ENCODE peak calls at places on chromosomes 4 and X, in ten cellular contexts. Y is stimulated activated CD4-positive, alpha-beta T cell treated with anti-CD3 and anti-CD28 coated beads, Interleukin-4, amount 100 ng/mL, for 1 hour; D is T-helper 17 cell; V is neuronal stem cell; Z is ovary; K is EL; X is left cardiac atrium; W is Karpas-422; H is neural crest cell; S is stimulated activated naive B cell treated with anti-CD40 and anti-IgM and Interleukin-4, amounts not matched to agents 10 μg/mL and 1 μg/mL and 100 μg/mL, for 72 hours. P is an unnamed sample.

GRCh38 chr4:40283413-40283812 is 51.7 kb upstream of the CHRNA9 start:
- DNase-seq in Y (no peak), D (no peak), V (no peak), Z (no peak), K (no peak), X (no peak), W (no peak), H (no peak), S (no peak), P (no peak)

GRCh38 chr4:54913751-54914526 is 211.5 kb downstream of the KDR start:
- DNase-seq in Y (no peak), D (no peak), V (no peak), Z (no peak), K (peak), X (peak), W (no peak), H (no peak), S (no peak), P (no peak)

GRCh38 chrX:24732705-24733104 is 39.0 kb downstream of the POLA1 start:
- DNase-seq in Y (no peak), D (no peak), V (no peak), Z (no peak), K (no peak), X (no peak), W (no peak), H (no peak), S (no peak), P (no peak)

GRCh38 chr4:2833671-2834000 is 10.0 kb upstream of the ADD1 start:
- DNase-seq in Y (no peak), D (no peak), V (no peak), Z (peak), K (no peak), X (no peak), W (no peak), H (no peak), S (no peak), P (no peak)

GRCh38 chrX:69314436-69315348 is 149.4 kb upstream of the PJA1 start:
- DNase-seq in Y (no peak), D (no peak), V (no peak), Z (no peak), K (no peak), X (no peak), W (no peak), H (no peak), S (no peak), P (no peak)

GRCh38 chrX:17844236-17844635 is 16.9 kb downstream of the RAI2 start:
- DNase-seq in Y (no peak), D (no peak), V (no peak), Z (no peak), K (no peak), X (no peak), W (no peak), H (no peak), S (no peak), P (no peak)

GRCh38 chr4:25154594-25155265 is 5.5 kb downstream of the SEPSECS start:
- DNase-seq in Y (no peak), D (no peak), V (no peak), Z (no peak), K (no peak), X (no peak), W (no peak), H (no peak), S (no peak), P (no peak)

GRCh38 chr4:128540122-128540521 is 252.5 kb upstream of the PGRMC2 start:
- DNase-seq in Y (no peak), D (no peak), V (no peak), Z (no peak), K (no peak), X (no peak), W (no peak), H (no peak), S (no peak), P (no peak)

GRCh38 chrX:19624754-19625153 is 109.4 kb upstream of the MAP3K15 start:
- DNase-seq in Y (no peak), D (no peak), V (no peak), Z (no peak), K (no peak), X (no peak), W (no peak), H (no peak), S (no peak), P (peak)

GRCh38 chr4:2936773-2937145 is 26.4 kb downstream of the NOP14 start:
- DNase-seq in Y (peak), D (no peak), V (no peak), Z (no peak), K (peak), X (no peak), W (peak), H (no peak), S (no peak), P (no peak)

GRCh38 chrX:100611951-100612350 is 24.7 kb downstream of the TSPAN6 start:
- DNase-seq in Y (no peak), D (no peak), V (no peak), Z (no peak), K (no peak), X (no peak), W (no peak), H (no peak), S (no peak), P (no peak)

GRCh38 chr4:87506974-87507701 is 22.0 kb downstream of the SPARCL1 start:
- DNase-seq in Y (no peak), D (no peak), V (no peak), Z (no peak), K (peak), X (no peak), W (no peak), H (no peak), S (no peak), P (peak)

GRCh38 chrX:2710496-2710895 is 19.4 kb downstream of the CD99 start:
- DNase-seq in Y (peak), D (no peak), V (no peak), Z (no peak), K (no peak), X (no peak), W (no peak), H (no peak), S (no peak), P (no peak)

GRCh38 chrX:1134976-1135375 is 77.5 kb downstream of the CRLF2 start:
- DNase-seq in Y (no peak), D (no peak), V (no peak), Z (no peak), K (no peak), X (no peak), W (no peak), H (no peak), S (no peak), P (no peak)

GRCh38 chr4:77269505-77269904 is 112.5 kb downstream of the CCNG2 start:
- DNase-seq in Y (no peak), D (no peak), V (no peak), Z (no peak), K (no peak), X (no peak), W (no peak), H (no peak), S (no peak), P (no peak)

GRCh38 chrX:53445977-53446376 is 11.8 kb upstream of the HSD17B10 start:
- DNase-seq in Y (peak), D (peak), V (no peak), Z (no peak), K (peak), X (no peak), W (peak), H (peak), S (peak), P (no peak)

GRCh38 chrX:3215249-3215648 is 131.2 kb downstream of the MXRA5 start:
- DNase-seq in Y (no peak), D (no peak), V (no peak), Z (no peak), K (no peak), X (no peak), W (no peak), H (no peak), S (no peak), P (no peak)

GRCh38 chr4:61675464-61675863 is 475.3 kb downstream of the ADGRL3 start:
- DNase-seq in Y (no peak), D (no peak), V (no peak), Z (no peak), K (no peak), X (no peak), W (no peak), H (no peak), S (no peak), P (no peak)

GRCh38 chr4:57136281-57136680 is 26.1 kb upstream of the IGFBP7 start:
- DNase-seq in Y (no peak), D (no peak), V (no peak), Z (no peak), K (peak), X (no peak), W (no peak), H (no peak), S (no peak), P (peak)

GRCh38 chr4:18464160-18464559 is 442.6 kb upstream of the LCORL start:
- DNase-seq in Y (no peak), D (no peak), V (no peak), Z (no peak), K (no peak), X (no peak), W (no peak), H (no peak), S (no peak), P (no peak)

GRCh38 chr4:159077702-159078495 is 25.0 kb upstream of the RAPGEF2 start:
- DNase-seq in Y (no peak), D (no peak), V (no peak), Z (no peak), K (no peak), X (no peak), W (no peak), H (no peak), S (no peak), P (no peak)

GRCh38 chr4:182293836-182294235 is 50.6 kb downstream of the TENM3 start:
- DNase-seq in Y (no peak), D (no peak), V (no peak), Z (no peak), K (no peak), X (no peak), W (no peak), H (no peak), S (no peak), P (no peak)

GRCh38 chr4:3827616-3828492 is 61.7 kb downstream of the ADRA2C start:
- DNase-seq in Y (no peak), D (no peak), V (no peak), Z (no peak), K (peak), X (peak), W (no peak), H (no peak), S (no peak), P (peak)

GRCh38 chr4:13547563-13548041 is 3.3 kb upstream of the NKX3-2 start:
- DNase-seq in Y (peak), D (no peak), V (no peak), Z (no peak), K (no peak), X (no peak), W (peak), H (no peak), S (no peak), P (no peak)

GRCh38 chr4:185792384-185793146 is 19.4 kb downstream of the SORBS2 start:
- DNase-seq in Y (no peak), D (no peak), V (no peak), Z (no peak), K (peak), X (no peak), W (no peak), H (no peak), S (no peak), P (peak)